ENCODE peak calls at places on chromosomes 13 and 19, in nine cellular contexts. N, A, H, T, F, K, R, D and O are unnamed samples.

GRCh38 chr13:113291997-113292862 is 4.8 kb upstream of the LAMP1 start:
- DNase-seq in R (no peak), T (peak; percentile 27), N (no peak), A (no peak), H (peak; percentile 49), D (no peak), K (no peak), F (no peak), O (no peak)

GRCh38 chr13:53200498-53201453 is 172.2 kb downstream of the OLFM4 start:
- DNase-seq in A (no peak), D (no peak), R (no peak), F (peak; percentile 37), H (peak; percentile 96), N (no peak), K (peak; percentile 89), T (peak; percentile 58), O (no peak)

GRCh38 chr13:111120422-111120821 is 5.3 kb downstream of the ARHGEF7 start:
- DNase-seq in H (no peak), R (no peak), N (no peak), F (no peak), K (no peak), T (no peak), A (no peak), D (no peak), O (no peak)

GRCh38 chr19:33273065-33273736 is 29.1 kb downstream of the CEBPA start:
- DNase-seq in D (no peak), T (peak; percentile 29), N (no peak), H (no peak), K (no peak), A (no peak), F (no peak), R (no peak), O (no peak)

GRCh38 chr13:57507752-57508463 is 123.6 kb upstream of the PCDH17 start:
- DNase-seq in F (no peak), A (no peak), D (no peak), N (no peak), K (no peak), R (no peak), H (no peak), T (no peak), O (no peak)

GRCh38 chr19:48418317-48419064 is 25.0 kb downstream of the GRIN2D start:
- DNase-seq in K (no peak), R (no peak), H (no peak), D (no peak), T (peak; percentile 19), A (no peak), F (no peak), N (no peak), O (no peak)

GRCh38 chr19:7482584-7483439 is 6.0 kb downstream of the PEX11G start:
- DNase-seq in R (peak; percentile 36), K (no peak), F (no peak), D (no peak), H (peak; percentile 65), A (no peak), N (no peak), T (peak; percentile 38), O (no peak)

GRCh38 chr13:39167018-39167417 is 128.8 kb downstream of the NHLRC3 start:
- DNase-seq in D (no peak), N (no peak), F (no peak), R (no peak), H (no peak), T (no peak), K (no peak), A (no peak), O (no peak)

GRCh38 chr19:38665950-38666661 is 18.7 kb downstream of the ACTN4 start:
- DNase-seq in N (no peak), F (no peak), H (peak; percentile 85), D (no peak), T (peak; percentile 83), K (no peak), A (no peak), R (no peak), O (no peak)

GRCh38 chr19:7917292-7918061 is 2.7 kb upstream of the SNAPC2 start:
- DNase-seq in T (peak; percentile 64), F (peak; percentile 75), H (peak; percentile 86), K (peak; percentile 80), N (no peak), A (no peak), D (peak; percentile 51), R (no peak), O (no peak)

GRCh38 chr19:45645068-45645630 is 6.0 kb upstream of the EML2 start:
- DNase-seq in R (no peak), F (no peak), K (no peak), D (no peak), T (no peak), A (no peak), N (no peak), H (no peak), O (no peak)

GRCh38 chr13:39100996-39101751 is 62.9 kb downstream of the NHLRC3 start:
- DNase-seq in N (no peak), F (no peak), R (no peak), H (no peak), A (no peak), K (no peak), D (no peak), T (peak; percentile 38), O (no peak)

GRCh38 chr13:92806215-92806614 is 420.4 kb upstream of the GPC6 start:
- DNase-seq in N (no peak), F (no peak), K (no peak), H (no peak), T (peak; percentile 31), A (no peak), D (no peak), R (no peak), O (no peak)

GRCh38 chr19:34253711-34254551 is 423 bp upstream of the GARRE1 start:
- DNase-seq in R (no peak), A (peak; percentile 82), H (peak; percentile 97), K (peak; percentile 94), F (peak; percentile 93), T (no peak), D (no peak), N (no peak), O (no peak)

GRCh38 chr13:98285317-98285716 is 108.2 kb upstream of the RNF113B start:
- DNase-seq in T (no peak), H (no peak), A (no peak), F (no peak), R (no peak), N (no peak), D (no peak), K (no peak), O (no peak)

GRCh38 chr19:28424041-28424440 is 788.9 kb downstream of the UQCRFS1 start:
- DNase-seq in K (no peak), T (no peak), A (no peak), F (no peak), D (no peak), H (peak; percentile 64), N (no peak), R (no peak), O (no peak)

GRCh38 chr13:73303858-73304257 is 245.1 kb downstream of the KLF5 start:
- DNase-seq in D (no peak), N (no peak), R (peak; percentile 93), F (no peak), A (no peak), K (no peak), H (no peak), T (no peak), O (no peak)

GRCh38 chr13:101417043-101417406 is 717 bp upstream of the NALCN start:
- DNase-seq in F (no peak), K (no peak), R (no peak), A (no peak), N (no peak), H (peak; percentile 9), D (no peak), T (peak; percentile 65), O (no peak)

GRCh38 chr13:49354719-49355118 is 89.1 kb downstream of the CAB39L start:
- DNase-seq in K (no peak), F (no peak), T (no peak), N (no peak), H (no peak), R (no peak), D (no peak), A (no peak), O (peak; percentile 54)

GRCh38 chr13:49351871-49352270 is 92.0 kb downstream of the CAB39L start:
- DNase-seq in K (no peak), H (no peak), D (no peak), N (no peak), F (no peak), T (no peak), A (no peak), R (no peak), O (no peak)

GRCh38 chr13:49356224-49356623 is 87.6 kb downstream of the CAB39L start:
- DNase-seq in D (no peak), R (peak; percentile 40), K (no peak), T (peak; percentile 62), F (no peak), A (no peak), N (no peak), H (no peak), O (peak; percentile 77)

GRCh38 chr13:49357694-49358093 is 86.2 kb downstream of the CAB39L start:
- DNase-seq in R (no peak), F (no peak), K (no peak), H (no peak), N (peak; percentile 20), D (no peak), A (no peak), T (no peak), O (no peak)

GRCh38 chr13:49353908-49354307 is 90.0 kb downstream of the CAB39L start:
- DNase-seq in K (no peak), T (no peak), D (no peak), R (no peak), A (no peak), H (no peak), F (no peak), N (no peak), O (no peak)
- TF ChIP-seq CTCF in K (no peak), T (no peak), D (no peak), R (no peak), A (no peak), H (no peak), F (no peak), N (no peak), O (no peak)

DNA sequence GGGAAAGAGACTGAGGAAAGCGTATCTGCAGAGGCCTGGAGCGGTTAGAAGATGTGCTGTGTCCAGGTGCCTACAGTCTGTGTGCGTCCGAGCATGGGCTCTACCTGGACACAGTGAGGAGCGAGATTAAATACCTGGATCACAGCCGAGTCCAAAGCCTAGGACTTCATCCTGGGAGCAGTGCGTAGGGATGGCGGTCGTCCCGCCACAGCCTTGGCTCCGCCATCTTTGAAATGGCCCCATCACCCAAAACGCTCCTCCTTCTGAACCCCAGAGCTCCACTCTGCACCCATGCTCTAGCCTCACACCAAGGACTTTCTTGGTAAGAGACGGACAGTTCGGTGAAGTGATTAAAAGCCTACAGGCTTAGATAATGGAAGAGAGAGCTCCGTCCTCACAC is 19.8 kb downstream of the GP6 start:
- DNase-seq in K (no peak), D (no peak), N (no peak), F (no peak), H (no peak), A (no peak), T (no peak), R (no peak), O (no peak)
- TF ChIP-seq CTCF in K (no peak), D (no peak), N (no peak), F (no peak), H (no peak), A (no peak), T (no peak), R (no peak), O (no peak)

GRCh38 chr19:53942001-53942786 is 20.5 kb upstream of the CACNG8 start:
- DNase-seq in D (no peak), R (no peak), T (no peak), K (peak; percentile 87), N (no peak), H (peak; percentile 96), A (no peak), F (no peak), O (no peak)
- TF ChIP-seq CTCF in D (no peak), R (no peak), T (no peak), K (peak; percentile 58), N (no peak), H (peak; percentile 73), A (no peak), F (no peak), O (no peak)

GRCh38 chr13:30053904-30054303 is 203.5 kb upstream of the UBL3 start:
- DNase-seq in R (no peak), D (no peak), F (no peak), A (no peak), H (no peak), N (no peak), T (no peak), K (no peak), O (no peak)
- TF ChIP-seq CTCF in R (no peak), D (no peak), F (no peak), A (no peak), H (no peak), N (no peak), T (no peak), K (no peak), O (no peak)